ENCODE peak calls at places on chromosomes 12 and 14, in four cellular contexts. R, P, T and S are unnamed samples.

GRCh38 chr12:105109465-105110212 is 2.1 kb downstream of the WASHC4 start:
- DNase-seq in R (no peak), T (peak; percentile 72), P (no peak), S (no peak)

GRCh38 chr14:20790439-20791116 is 9.5 kb downstream of the RNASE6 start:
- DNase-seq in R (no peak), P (no peak), T (no peak), S (no peak)

GRCh38 chr12:96427269-96427729 is 27.1 kb upstream of the CDK17 start:
- DNase-seq in P (peak; percentile 30), T (no peak), R (peak; percentile 35), S (no peak)

GRCh38 chr12:23959826-23960225 is 10.4 kb upstream of the SOX5 start:
- DNase-seq in P (no peak), T (no peak), R (no peak), S (no peak)

GRCh38 chr14:23482814-23483128 is 13.3 kb downstream of the NGDN start:
- DNase-seq in T (no peak), P (no peak), R (no peak), S (no peak)

GRCh38 chr14:103528512-103529382 is at the start of gene TRMT61A:
- DNase-seq in T (peak; percentile 88), R (peak; percentile 85), P (peak; percentile 93), S (peak; percentile 95)

GRCh38 chr14:73457935-73458218 is 469 bp downstream of the NUMB start:
- DNase-seq in P (peak; percentile 64), T (no peak), R (peak; percentile 33), S (no peak)

GRCh38 chr12:45674583-45674982 is 54.9 kb upstream of the ARID2 start:
- DNase-seq in P (no peak), T (no peak), R (no peak), S (no peak)

GRCh38 chr14:58955294-58955821 is 233.1 kb upstream of the DAAM1 start:
- DNase-seq in P (no peak), T (no peak), R (no peak), S (peak; percentile 15)

GRCh38 chr12:10243803-10244520 is 31.3 kb downstream of the GABARAPL1 start:
- DNase-seq in T (peak; percentile 7), R (no peak), P (no peak), S (peak; percentile 47)